ENCODE peak calls at places on chromosome 3, in seven cellular contexts. B is NCI-H1436 treated with DMSO at 0.1 percent for 48 hours; I is PC-3; E is stimulated activated naive CD8-positive, alpha-beta T cell treated with anti-CD3 and anti-CD28 coated beads, Interleukin-15, amount 100 ng/mL, for 72 hours; V is amygdala; G is sigmoid colon; Y is AG08396. M is an unnamed sample.
A peak's percentile ranks its signal among the peaks of the same experiment; 100 is the strongest.

GRCh38 chr3:72487078-72487765 is 361.0 kb downstream of the SHQ1 start:
- DNase-seq in B (no peak), I (peak; percentile 90), E (peak; percentile 21), V (no peak), G (peak; percentile 79), Y (peak; percentile 88), M (peak; percentile 76)

GRCh38 chr3:56753206-56753605 is 48.5 kb downstream of the ARHGEF3 start:
- DNase-seq in B (no peak), I (no peak), E (peak; percentile 72), V (no peak), G (no peak), Y (no peak), M (peak; percentile 65)

GRCh38 chr3:148873270-148873927 is 8.3 kb downstream of the CPA3 start:
- DNase-seq in B (no peak), I (no peak), E (no peak), V (no peak), G (no peak), Y (no peak), M (no peak)

GRCh38 chr3:149579838-149580542 is 77.8 kb downstream of the WWTR1 start:
- DNase-seq in B (no peak), I (peak; percentile 95), E (peak; percentile 17), V (no peak), G (no peak), Y (no peak), M (peak; percentile 32)

GRCh38 chr3:50503504-50503903 is at the start of gene CACNA2D2:
- DNase-seq in B (no peak), I (peak; percentile 54), E (peak; percentile 51), V (no peak), G (peak; percentile 84), Y (peak; percentile 44), M (peak; percentile 21)

GRCh38 chr3:122497425-122497824 is 17.3 kb downstream of the KPNA1 start:
- DNase-seq in B (no peak), I (peak; percentile 95), E (peak; percentile 62), V (no peak), G (no peak), Y (peak; percentile 61), M (peak; percentile 65)

GRCh38 chr3:62287528-62287927 is 85.8 kb downstream of the FEZF2 start:
- DNase-seq in B (no peak), I (no peak), E (no peak), V (no peak), G (no peak), Y (no peak), M (no peak)

GRCh38 chr3:195208183-195208582 is 62.8 kb downstream of the XXYLT1 start:
- DNase-seq in B (no peak), I (no peak), E (no peak), V (no peak), G (no peak), Y (no peak), M (no peak)

GRCh38 chr3:45904931-45905330 is 18.6 kb downstream of the CCR9 start:
- DNase-seq in B (no peak), I (no peak), E (no peak), V (no peak), G (no peak), Y (no peak), M (no peak)

GRCh38 chr3:159821148-159821547 is 167.5 kb upstream of the IL12A start:
- DNase-seq in B (no peak), I (no peak), E (no peak), V (no peak), G (no peak), Y (no peak), M (no peak)

M was measured in T-helper 2 cell treated with Interferon-gamma antibody and Interleukin-4, amounts not matched to agents 5 μg/mL and 100 μg/mL, for 36 hours.